ENCODE peak calls at places on chromosomes 3 and 15, in six cellular contexts. One of them, this sample, is unnamed.

GRCh38 chr3:195015021-195015420 is 255.9 kb downstream of the XXYLT1 start:
- DNase-seq in fibroblast of lung: no peak
- DNase-seq in adrenal gland: peak
- DNase-seq in cardiac muscle cell: no peak
- DNase-seq in BE2C: no peak
- DNase-seq in left lung: no peak
- DNase-seq in this sample: peak

GRCh38 chr15:89428246-89428645 is 68.1 kb downstream of the RHCG start:
- DNase-seq in adrenal gland: no peak
- DNase-seq in BE2C: no peak
- DNase-seq in fibroblast of lung: no peak
- DNase-seq in left lung: no peak
- DNase-seq in cardiac muscle cell: no peak
- DNase-seq in this sample: no peak

GRCh38 chr15:62269504-62269903 is 104.4 kb upstream of the C2CD4B start:
- DNase-seq in BE2C: no peak
- DNase-seq in left lung: no peak
- DNase-seq in fibroblast of lung: peak
- DNase-seq in adrenal gland: no peak
- DNase-seq in cardiac muscle cell: peak
- DNase-seq in this sample: no peak

GRCh38 chr15:80382285-80382684 is 21.9 kb upstream of the ARNT2 start:
- DNase-seq in left lung: no peak
- DNase-seq in BE2C: no peak
- DNase-seq in adrenal gland: no peak
- DNase-seq in cardiac muscle cell: no peak
- DNase-seq in fibroblast of lung: no peak
- DNase-seq in this sample: no peak

GRCh38 chr3:165128544-165128943 is 50.2 kb upstream of the SI start:
- DNase-seq in left lung: no peak
- DNase-seq in fibroblast of lung: no peak
- DNase-seq in adrenal gland: no peak
- DNase-seq in cardiac muscle cell: no peak
- DNase-seq in BE2C: no peak
- DNase-seq in this sample: no peak

GRCh38 chr15:41283653-41284424 is 48.6 kb downstream of the OIP5 start:
- DNase-seq in fibroblast of lung: peak
- DNase-seq in BE2C: peak
- DNase-seq in cardiac muscle cell: peak
- DNase-seq in adrenal gland: peak
- DNase-seq in left lung: peak
- DNase-seq in this sample: peak

GRCh38 chr15:70870066-70870465 is 16.1 kb upstream of the LARP6 start:
- DNase-seq in BE2C: no peak
- DNase-seq in fibroblast of lung: peak
- DNase-seq in cardiac muscle cell: no peak
- DNase-seq in left lung: no peak
- DNase-seq in adrenal gland: no peak
- DNase-seq in this sample: no peak

GRCh38 chr15:89812126-89812846 is 2.4 kb downstream of the ANPEP start:
- DNase-seq in left lung: no peak
- DNase-seq in adrenal gland: peak
- DNase-seq in BE2C: no peak
- DNase-seq in fibroblast of lung: peak
- DNase-seq in cardiac muscle cell: no peak
- DNase-seq in this sample: no peak

GRCh38 chr3:193761969-193762368 is 169.0 kb downstream of the OPA1 start:
- DNase-seq in left lung: no peak
- DNase-seq in adrenal gland: no peak
- DNase-seq in cardiac muscle cell: no peak
- DNase-seq in fibroblast of lung: no peak
- DNase-seq in BE2C: no peak
- DNase-seq in this sample: no peak

GRCh38 chr3:31552103-31552502 is 19.4 kb downstream of the STT3B start:
- DNase-seq in BE2C: no peak
- DNase-seq in fibroblast of lung: no peak
- DNase-seq in adrenal gland: no peak
- DNase-seq in left lung: no peak
- DNase-seq in cardiac muscle cell: no peak
- DNase-seq in this sample: no peak

GRCh38 chr3:178536271-178537079 is at the start of gene KCNMB2:
- DNase-seq in cardiac muscle cell: peak
- DNase-seq in BE2C: no peak
- DNase-seq in fibroblast of lung: peak
- DNase-seq in adrenal gland: no peak
- DNase-seq in left lung: no peak
- DNase-seq in this sample: no peak

GRCh38 chr3:167209011-167209410 is 171.1 kb downstream of the ZBBX start:
- DNase-seq in cardiac muscle cell: no peak
- DNase-seq in adrenal gland: no peak
- DNase-seq in BE2C: no peak
- DNase-seq in fibroblast of lung: no peak
- DNase-seq in left lung: no peak
- DNase-seq in this sample: no peak

GRCh38 chr3:104947946-104948345 is 418.8 kb upstream of the ALCAM start:
- DNase-seq in BE2C: no peak
- DNase-seq in left lung: no peak
- DNase-seq in cardiac muscle cell: no peak
- DNase-seq in fibroblast of lung: peak
- DNase-seq in adrenal gland: no peak
- DNase-seq in this sample: no peak

GRCh38 chr3:32662638-32663037 is 22.4 kb upstream of the CNOT10 start:
- DNase-seq in left lung: no peak
- DNase-seq in BE2C: no peak
- DNase-seq in cardiac muscle cell: no peak
- DNase-seq in adrenal gland: no peak
- DNase-seq in fibroblast of lung: no peak
- DNase-seq in this sample: no peak

GRCh38 chr3:134606033-134607025 is 44.5 kb downstream of the KY start:
- DNase-seq in fibroblast of lung: no peak
- DNase-seq in cardiac muscle cell: no peak
- DNase-seq in BE2C: no peak
- DNase-seq in left lung: no peak
- DNase-seq in adrenal gland: no peak
- DNase-seq in this sample: no peak

GRCh38 chr3:183328823-183329222 is 75.8 kb downstream of the B3GNT5 start:
- DNase-seq in adrenal gland: no peak
- DNase-seq in left lung: no peak
- DNase-seq in BE2C: no peak
- DNase-seq in fibroblast of lung: peak
- DNase-seq in cardiac muscle cell: no peak
- DNase-seq in this sample: no peak

GRCh38 chr3:120173056-120173675 is 78.9 kb upstream of the GSK3B start:
- DNase-seq in fibroblast of lung: no peak
- DNase-seq in adrenal gland: no peak
- DNase-seq in left lung: no peak
- DNase-seq in BE2C: no peak
- DNase-seq in cardiac muscle cell: no peak
- DNase-seq in this sample: no peak

GRCh38 chr3:10602769-10603768 is 97.7 kb upstream of the ATP2B2 start:
- DNase-seq in BE2C: no peak
- DNase-seq in left lung: peak
- DNase-seq in cardiac muscle cell: peak
- DNase-seq in fibroblast of lung: no peak
- DNase-seq in adrenal gland: no peak
- DNase-seq in this sample: no peak

GRCh38 chr3:128078875-128079274 is 26.6 kb downstream of the SEC61A1 start:
- DNase-seq in left lung: no peak
- DNase-seq in BE2C: no peak
- DNase-seq in adrenal gland: no peak
- DNase-seq in fibroblast of lung: no peak
- DNase-seq in cardiac muscle cell: no peak
- DNase-seq in this sample: no peak

GRCh38 chr3:128081226-128081625 is 29.0 kb downstream of the SEC61A1 start:
- DNase-seq in left lung: no peak
- DNase-seq in adrenal gland: no peak
- DNase-seq in cardiac muscle cell: no peak
- DNase-seq in fibroblast of lung: no peak
- DNase-seq in BE2C: no peak
- DNase-seq in this sample: no peak

GRCh38 chr3:128081846-128082245 is 29.6 kb downstream of the SEC61A1 start:
- DNase-seq in adrenal gland: no peak
- DNase-seq in cardiac muscle cell: no peak
- DNase-seq in BE2C: no peak
- DNase-seq in fibroblast of lung: peak
- DNase-seq in left lung: no peak
- DNase-seq in this sample: peak

GRCh38 chr3:128080323-128080898 is 28.2 kb downstream of the SEC61A1 start:
- DNase-seq in fibroblast of lung: peak
- DNase-seq in adrenal gland: no peak
- DNase-seq in BE2C: no peak
- DNase-seq in left lung: no peak
- DNase-seq in cardiac muscle cell: no peak
- DNase-seq in this sample: peak

GRCh38 chr3:128079823-128080222 is 27.6 kb downstream of the SEC61A1 start:
- DNase-seq in fibroblast of lung: no peak
- DNase-seq in cardiac muscle cell: no peak
- DNase-seq in BE2C: no peak
- DNase-seq in adrenal gland: no peak
- DNase-seq in left lung: no peak
- DNase-seq in this sample: no peak
- H3K4me3 ChIP-seq in fibroblast of lung: no peak
- H3K4me3 ChIP-seq in cardiac muscle cell: no peak
- H3K4me3 ChIP-seq in BE2C: no peak
- H3K4me3 ChIP-seq in adrenal gland: no peak
- H3K4me3 ChIP-seq in left lung: no peak
- H3K4me3 ChIP-seq in this sample: no peak

DNA sequence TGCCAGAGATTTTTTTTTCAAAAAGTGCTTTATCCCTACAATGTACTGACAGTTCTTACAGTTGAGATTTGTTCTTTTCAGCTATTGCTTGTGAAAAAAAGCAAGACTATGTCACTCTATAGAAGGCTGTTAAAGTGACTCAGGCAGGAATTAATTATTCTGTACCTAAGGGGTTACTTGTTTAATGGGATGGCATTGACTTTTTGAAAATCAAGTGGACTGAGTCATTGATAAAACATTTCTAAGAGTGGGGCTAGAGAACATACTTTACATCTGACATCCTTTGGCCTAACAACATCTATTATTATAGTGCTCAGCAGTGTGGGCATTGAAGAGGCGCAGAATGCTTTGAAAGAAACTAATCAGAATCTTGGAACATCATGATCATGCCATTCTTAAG is 34.3 kb downstream of the INTS14 start:
- DNase-seq in BE2C: no peak
- DNase-seq in left lung: no peak
- DNase-seq in fibroblast of lung: peak
- DNase-seq in cardiac muscle cell: no peak
- DNase-seq in adrenal gland: no peak
- DNase-seq in this sample: peak
- TF ChIP-seq CTCF in BE2C: no peak
- TF ChIP-seq CTCF in left lung: no peak
- TF ChIP-seq CTCF in fibroblast of lung: no peak
- TF ChIP-seq CTCF in cardiac muscle cell: no peak
- TF ChIP-seq CTCF in adrenal gland: no peak
- TF ChIP-seq CTCF in this sample: no peak

GRCh38 chr3:170731281-170731680 is 138.7 kb downstream of the RPL22L1 start:
- DNase-seq in left lung: no peak
- DNase-seq in fibroblast of lung: no peak
- DNase-seq in adrenal gland: no peak
- DNase-seq in BE2C: no peak
- DNase-seq in cardiac muscle cell: no peak
- DNase-seq in this sample: no peak

GRCh38 chr3:170727754-170728153 is 141.9 kb upstream of the SLC7A14 start:
- DNase-seq in cardiac muscle cell: no peak
- DNase-seq in BE2C: no peak
- DNase-seq in fibroblast of lung: no peak
- DNase-seq in adrenal gland: no peak
- DNase-seq in left lung: no peak
- DNase-seq in this sample: no peak

GRCh38 chr3:170732660-170733245 is 137.2 kb downstream of the RPL22L1 start:
- DNase-seq in fibroblast of lung: no peak
- DNase-seq in adrenal gland: peak
- DNase-seq in left lung: no peak
- DNase-seq in cardiac muscle cell: no peak
- DNase-seq in BE2C: no peak
- DNase-seq in this sample: no peak

GRCh38 chr3:170728181-170728580 is 141.8 kb downstream of the RPL22L1 start:
- DNase-seq in fibroblast of lung: no peak
- DNase-seq in BE2C: no peak
- DNase-seq in cardiac muscle cell: no peak
- DNase-seq in left lung: no peak
- DNase-seq in adrenal gland: no peak
- DNase-seq in this sample: no peak

DNA sequence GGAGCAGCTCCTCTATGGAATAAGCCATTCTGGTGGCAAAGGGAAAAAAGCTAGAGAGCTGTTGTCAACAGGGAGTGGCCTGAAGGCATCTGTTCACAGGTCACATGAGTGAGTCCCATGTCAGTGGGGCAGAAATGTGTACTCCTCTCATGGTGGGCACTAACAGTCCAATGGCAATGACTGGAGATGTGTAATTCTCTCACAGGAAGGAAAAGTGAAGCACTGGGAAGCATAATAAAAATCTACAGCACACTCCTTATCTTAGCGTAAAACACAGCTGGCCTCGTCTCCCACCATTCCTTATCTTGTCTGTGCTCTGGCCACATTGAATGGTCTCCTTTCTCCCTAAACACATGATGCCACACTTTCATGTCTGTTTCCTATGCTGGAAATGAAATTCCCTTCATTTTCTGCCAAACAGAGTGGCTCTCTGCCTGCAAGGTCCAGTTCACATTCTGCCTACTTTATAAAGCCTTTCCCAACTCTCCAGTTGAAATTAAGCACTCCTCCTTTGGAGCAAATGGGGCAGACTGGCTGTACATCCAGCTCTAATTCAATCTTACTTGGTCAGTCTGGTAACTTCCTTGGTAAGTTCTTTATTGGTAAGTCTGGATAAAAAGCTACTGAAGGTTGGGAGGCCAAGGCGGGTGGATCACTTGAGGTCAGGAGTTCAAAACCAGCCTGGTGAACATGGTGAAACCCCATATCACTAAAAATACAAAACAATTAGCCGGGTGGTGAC is 139.8 kb downstream of the RPL22L1 start:
- DNase-seq in fibroblast of lung: no peak
- DNase-seq in adrenal gland: no peak
- DNase-seq in cardiac muscle cell: no peak
- DNase-seq in left lung: no peak
- DNase-seq in BE2C: peak
- DNase-seq in this sample: no peak
- H3K4me3 ChIP-seq in fibroblast of lung: no peak
- H3K4me3 ChIP-seq in adrenal gland: no peak
- H3K4me3 ChIP-seq in cardiac muscle cell: no peak
- H3K4me3 ChIP-seq in left lung: no peak
- H3K4me3 ChIP-seq in BE2C: peak
- H3K4me3 ChIP-seq in this sample: no peak

DNA sequence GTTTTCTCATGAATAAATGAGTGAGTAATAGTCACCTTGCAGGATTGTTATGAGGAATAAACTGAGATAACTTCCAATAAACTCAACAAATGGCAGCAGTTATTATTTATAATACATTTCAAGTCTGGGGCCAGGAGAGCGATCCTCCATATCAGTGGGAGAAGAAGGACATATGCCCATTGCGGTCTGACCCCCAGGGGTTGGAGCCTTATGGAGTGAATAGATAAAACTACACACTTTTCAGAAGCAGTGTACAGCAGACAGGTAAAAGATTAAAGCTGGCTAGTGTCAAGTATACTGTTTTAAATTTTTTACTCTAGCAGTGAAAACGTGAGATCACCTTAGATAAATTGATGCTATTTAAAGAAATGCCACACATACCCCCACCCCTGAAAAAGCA is 43.5 kb downstream of the DIPK2A start:
- DNase-seq in cardiac muscle cell: no peak
- DNase-seq in adrenal gland: no peak
- DNase-seq in fibroblast of lung: no peak
- DNase-seq in BE2C: no peak
- DNase-seq in left lung: no peak
- DNase-seq in this sample: no peak
- TF ChIP-seq CTCF in cardiac muscle cell: no peak
- TF ChIP-seq CTCF in adrenal gland: no peak
- TF ChIP-seq CTCF in fibroblast of lung: no peak
- TF ChIP-seq CTCF in BE2C: no peak
- TF ChIP-seq CTCF in left lung: no peak
- TF ChIP-seq CTCF in this sample: no peak

This sample was measured in AG09309.